ENCODE peak calls at places on chromosomes 3 and 15, in six cellular contexts. M is WTC11, B is HCT116, P is K562, I is HepG2, G is GM12878. F is an unnamed sample.
A peak's percentile ranks its signal among the peaks of the same experiment; 100 is the strongest.

GRCh38 chr3:102206506-102207145 is 228.2 kb upstream of the ZPLD1 start:
- DNase-seq in M (no peak), B (no peak), P (no peak), I (no peak), G (no peak), F (no peak)

GRCh38 chr3:126446791-126447190 is 28.9 kb downstream of the ZXDC start:
- DNase-seq in M (no peak), B (no peak), P (no peak), I (no peak), G (no peak), F (no peak)

GRCh38 chr3:123536153-123536895 is 48.5 kb downstream of the HACD2 start:
- DNase-seq in M (no peak), B (no peak), P (no peak), I (no peak), G (peak; percentile 24), F (no peak)

GRCh38 chr3:94862703-94863102 is 799.8 kb downstream of the NSUN3 start:
- DNase-seq in M (peak; percentile 19), B (no peak), P (no peak), I (peak; percentile 25), G (no peak), F (no peak)

GRCh38 chr3:139286825-139287224 is 57.0 kb upstream of the MRPS22 start:
- DNase-seq in M (no peak), B (no peak), P (no peak), I (no peak), G (no peak), F (no peak)

GRCh38 chr3:132554437-132554836 is 42.6 kb upstream of the ACKR4 start:
- DNase-seq in M (no peak), B (no peak), P (no peak), I (peak; percentile 13), G (no peak), F (no peak)

GRCh38 chr3:120039642-120040610 is 54.3 kb downstream of the GSK3B start:
- DNase-seq in M (peak; percentile 47), B (peak; percentile 3), P (peak; percentile 14), I (no peak), G (no peak), F (peak; percentile 13)

GRCh38 chr15:80325206-80325605 is 73.2 kb upstream of the CTXND1 start:
- DNase-seq in M (no peak), B (no peak), P (no peak), I (no peak), G (no peak), F (no peak)

GRCh38 chr3:49900491-49901153 is 3.1 kb downstream of the MST1R start:
- DNase-seq in M (no peak), B (peak; percentile 92), P (no peak), I (no peak), G (no peak), F (no peak)

GRCh38 chr15:72345280-72345679 is 25.3 kb upstream of the CELF6 start:
- DNase-seq in M (no peak), B (no peak), P (no peak), I (no peak), G (no peak), F (no peak)

GRCh38 chr3:33798418-33799201 is at the start of gene PDCD6IP:
- DNase-seq in M (peak; percentile 91), B (peak; percentile 87), P (peak; percentile 96), I (peak; percentile 89), G (peak; percentile 74), F (peak; percentile 93)

GRCh38 chr3:66836363-66837152 is 161.5 kb upstream of the KBTBD8 start:
- DNase-seq in M (no peak), B (no peak), P (no peak), I (peak; percentile 13), G (no peak), F (no peak)

GRCh38 chr3:57755368-57756021 is 614 bp upstream of the SLMAP start:
- DNase-seq in M (peak; percentile 20), B (peak; percentile 68), P (peak; percentile 52), I (peak; percentile 45), G (no peak), F (no peak)

GRCh38 chr3:193851941-193852674 is 259.1 kb downstream of the OPA1 start:
- DNase-seq in M (peak; percentile 49), B (no peak), P (no peak), I (no peak), G (no peak), F (no peak)

GRCh38 chr3:131899021-131899420 is 135.8 kb downstream of the CPNE4 start:
- DNase-seq in M (no peak), B (no peak), P (no peak), I (no peak), G (no peak), F (no peak)

GRCh38 chr3:17431004-17431403 is 311.4 kb downstream of the TBC1D5 start:
- DNase-seq in M (no peak), B (peak; percentile 19), P (peak; percentile 25), I (peak; percentile 9), G (no peak), F (no peak)

GRCh38 chr15:52255008-52255407 is 40.6 kb downstream of the MYO5C start:
- DNase-seq in M (no peak), B (no peak), P (no peak), I (no peak), G (no peak), F (no peak)

DNA sequence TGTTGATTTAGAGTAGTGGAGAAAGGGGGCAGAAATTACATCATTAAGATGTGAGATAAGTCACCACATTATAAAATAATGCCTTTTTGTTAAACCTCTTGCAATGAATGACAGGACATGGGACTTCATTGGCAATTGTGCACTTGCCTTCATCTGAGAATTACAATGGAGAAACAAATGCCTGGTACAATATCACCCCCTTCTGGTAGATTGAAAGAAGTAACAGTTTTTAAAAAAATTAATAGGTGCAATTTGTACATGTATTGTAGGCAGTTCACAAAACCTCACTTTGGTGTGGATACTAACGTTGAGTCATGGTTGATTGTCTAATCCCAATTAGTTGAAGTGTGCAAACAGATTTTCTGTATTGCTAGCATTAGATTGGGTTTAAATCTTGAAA is 4.6 kb upstream of the P2RY14 start:
- DNase-seq in M (no peak), B (peak; percentile 51), P (peak; percentile 47), I (peak; percentile 60), G (no peak), F (no peak)
- TF ChIP-seq ATF3 in M (no peak), B (no peak), P (no peak), I (no peak), G (no peak), F (no peak)

GRCh38 chr3:10557783-10558373 is 52.5 kb upstream of the ATP2B2 start:
- DNase-seq in M (no peak), B (no peak), P (no peak), I (no peak), G (no peak), F (peak; percentile 23)
- TF ChIP-seq ATF3 in M (no peak), B (no peak), P (no peak), I (no peak), G (no peak), F (no peak)

GRCh38 chr3:24135280-24135679 is 190.2 kb downstream of the NR1D2 start:
- DNase-seq in M (no peak), B (no peak), P (no peak), I (no peak), G (no peak), F (no peak)
- TF ChIP-seq ATF3 in M (no peak), B (no peak), P (no peak), I (no peak), G (no peak), F (no peak)

DNA sequence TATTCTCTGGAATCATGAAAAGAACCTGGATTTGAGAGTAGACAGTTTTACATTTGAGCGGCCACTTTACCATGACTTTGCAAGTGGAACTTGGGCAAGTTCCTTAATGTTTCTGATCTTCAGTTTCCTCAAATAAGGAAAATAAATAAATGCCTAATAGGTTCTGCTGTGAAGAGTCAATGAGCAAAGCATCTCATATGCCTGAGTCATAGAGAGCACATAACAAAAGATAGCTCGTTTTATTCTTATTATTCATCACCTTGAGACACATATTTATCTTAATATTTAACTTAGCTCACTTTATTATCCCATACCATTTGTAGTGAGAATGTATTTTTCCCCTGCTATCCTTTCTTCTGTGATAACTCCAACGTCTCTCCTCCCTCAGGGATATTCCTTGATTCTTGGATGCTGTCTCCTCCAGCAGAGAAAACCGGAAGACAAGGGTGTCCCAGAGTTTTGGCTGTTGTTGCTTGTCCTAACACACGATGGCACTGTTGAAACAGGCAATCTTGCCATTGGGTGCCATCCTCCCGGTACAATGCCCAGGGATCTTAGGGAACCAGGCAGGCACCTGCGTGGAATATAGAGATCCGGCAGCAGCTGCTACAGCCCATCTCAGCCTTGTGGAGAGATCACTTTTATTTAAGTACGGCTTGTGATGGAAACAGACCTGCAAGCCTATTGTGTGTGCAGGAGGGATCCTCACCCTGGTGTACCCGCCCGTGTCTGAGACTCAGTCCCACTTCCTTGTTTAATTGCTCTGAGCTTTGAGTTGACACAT is 33.3 kb upstream of the VPS33B start:
- DNase-seq in M (peak; percentile 74), B (peak; percentile 75), P (no peak), I (peak; percentile 38), G (peak; percentile 11), F (peak; percentile 72)
- TF ChIP-seq ATF3 in M (no peak), B (no peak), P (no peak), I (no peak), G (no peak), F (no peak)

DNA sequence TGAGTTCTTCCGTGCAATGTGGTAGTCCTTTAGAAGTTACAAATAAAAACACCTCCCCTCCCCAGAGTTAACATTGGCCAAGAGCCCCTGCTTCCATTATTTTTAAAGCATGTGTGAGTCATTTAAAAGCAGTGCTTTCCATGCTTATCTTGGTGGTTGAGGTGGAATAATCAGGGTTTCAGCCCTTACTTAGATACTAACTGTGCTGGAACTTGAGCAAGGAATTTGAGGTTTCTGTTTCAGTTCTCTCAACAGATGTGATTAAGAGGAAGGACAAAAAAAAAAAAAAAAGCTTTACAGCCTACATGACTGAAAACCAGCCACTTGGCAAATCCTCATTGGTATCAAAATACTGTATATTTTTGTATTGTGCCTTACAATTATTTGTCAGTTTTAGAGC is 64.5 kb downstream of the CGNL1 start:
- DNase-seq in M (no peak), B (no peak), P (no peak), I (no peak), G (no peak), F (no peak)
- TF ChIP-seq ATF3 in M (no peak), B (no peak), P (no peak), I (no peak), G (no peak), F (no peak)

DNA sequence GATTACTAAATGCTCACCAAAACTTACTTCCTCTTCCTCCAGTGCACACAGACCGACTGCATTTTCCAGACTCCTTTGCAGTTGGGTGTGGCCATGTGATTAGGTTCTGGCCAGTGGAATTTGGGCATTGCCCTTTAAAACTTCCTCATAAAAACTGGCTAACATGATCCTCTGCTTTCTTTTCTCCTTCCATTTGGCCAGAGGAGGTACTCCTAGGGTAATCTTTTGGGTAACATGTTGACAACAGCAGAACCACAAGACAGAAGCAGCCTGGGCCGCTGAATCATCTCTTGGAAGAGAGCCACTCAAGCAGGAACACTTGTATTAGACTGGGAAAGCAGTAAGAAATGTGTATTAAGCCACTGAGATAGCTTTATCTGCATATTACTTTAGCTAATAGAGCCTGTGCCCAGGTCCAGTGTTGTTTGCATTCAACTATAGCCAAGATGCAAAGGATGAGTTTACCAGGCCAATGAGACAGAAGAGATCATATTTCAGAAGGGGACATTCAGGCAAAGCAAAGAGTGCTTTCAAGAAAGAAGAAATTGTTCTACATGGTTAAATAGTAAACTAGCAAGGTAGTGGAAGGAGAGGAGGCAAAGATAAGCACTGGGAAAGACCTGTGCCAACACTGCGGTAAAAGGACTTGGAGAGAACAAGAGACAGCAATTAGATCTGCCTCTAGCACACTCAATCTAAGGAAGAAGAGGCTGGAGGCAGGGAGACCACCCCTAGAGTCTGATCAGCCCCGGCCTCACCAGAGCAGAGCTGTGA is 79.8 kb downstream of the PLCH1 start:
- DNase-seq in M (no peak), B (peak; percentile 38), P (no peak), I (peak; percentile 65), G (no peak), F (no peak)
- TF ChIP-seq ATF3 in M (no peak), B (no peak), P (no peak), I (no peak), G (no peak), F (no peak)

GRCh38 chr15:100570282-100570681 is 31.7 kb downstream of the LINS1 start:
- DNase-seq in M (no peak), B (no peak), P (peak; percentile 66), I (no peak), G (no peak), F (no peak)
- TF ChIP-seq ATF3 in M (no peak), B (no peak), P (no peak), I (no peak), G (no peak), F (no peak)

F was measured in H1.